ENCODE peak calls at places on chromosomes 3 and 15, in four cellular contexts. V is K562, N is HepG2, Z is GM12878. G is an unnamed sample.

GRCh38 chr3:193744822-193745684 is 152.0 kb downstream of the OPA1 start:
- DNase-seq in V (peak), N (peak), Z (no peak), G (no peak)

GRCh38 chr3:98188553-98188952 is 22.1 kb downstream of the OR5H15 start:
- DNase-seq in V (peak), N (peak), Z (peak), G (no peak)

GRCh38 chr3:12286927-12287726 is 1.7 kb upstream of the PPARG start:
- DNase-seq in V (no peak), N (no peak), Z (no peak), G (peak)

GRCh38 chr3:195070321-195070720 is 200.6 kb downstream of the XXYLT1 start:
- DNase-seq in V (no peak), N (no peak), Z (no peak), G (no peak)

GRCh38 chr3:169676925-169677537 is 13.5 kb upstream of the MECOM start:
- DNase-seq in V (no peak), N (no peak), Z (no peak), G (no peak)

GRCh38 chr3:97864-98263 is 98.7 kb upstream of the CHL1 start:
- DNase-seq in V (no peak), N (no peak), Z (no peak), G (no peak)

GRCh38 chr3:57169872-57170623 is 4.9 kb upstream of the IL17RD start:
- DNase-seq in V (peak), N (peak), Z (no peak), G (peak)

GRCh38 chr3:50347187-50347813 is 1.8 kb upstream of the ZMYND10 start:
- DNase-seq in V (peak), N (peak), Z (no peak), G (peak)

GRCh38 chr15:42207674-42208579 is at the start of gene VPS39:
- DNase-seq in V (peak), N (peak), Z (peak), G (peak)

DNA sequence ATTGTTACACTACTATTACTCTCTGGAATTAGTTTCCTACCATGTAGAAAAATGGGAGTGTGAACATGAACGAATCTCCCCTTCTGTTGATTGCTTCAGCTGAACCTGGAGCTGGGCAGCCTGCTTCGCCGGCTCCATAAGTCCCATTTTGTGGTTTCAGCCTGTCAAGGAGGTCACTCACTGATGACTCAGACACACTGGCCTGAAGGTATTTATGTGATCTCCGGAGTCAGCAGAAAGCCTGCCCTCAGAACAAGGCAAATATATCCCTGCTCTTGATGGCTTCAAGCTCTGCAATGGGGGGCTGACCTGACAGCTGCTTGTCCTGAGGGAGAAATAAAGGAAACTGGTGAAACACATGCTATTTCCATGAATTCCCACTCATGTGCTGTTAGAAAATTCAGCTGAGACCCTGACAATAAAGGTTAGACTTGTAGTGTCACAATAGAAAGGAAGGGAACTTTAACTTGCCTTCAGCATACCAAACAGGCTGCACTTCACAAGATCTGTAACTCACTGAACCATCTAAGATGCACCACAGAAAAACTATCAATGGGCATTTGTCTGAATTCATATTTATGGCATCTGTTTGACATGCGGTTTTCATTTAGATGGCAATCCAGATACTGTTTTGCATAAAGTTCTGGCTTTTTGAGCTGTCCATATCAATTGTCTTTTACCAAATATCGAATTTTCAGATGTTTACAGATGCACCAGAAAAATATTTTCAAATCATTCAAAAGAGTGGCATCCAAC is 282.0 kb upstream of the VEPH1 start:
- DNase-seq in V (peak), N (peak), Z (no peak), G (no peak)
- TF ChIP-seq TCF7 in V (no peak), N (no peak), Z (no peak), G (no peak)

GRCh38 chr15:40053234-40054055 is 14.5 kb upstream of the SRP14 start:
- DNase-seq in V (no peak), N (no peak), Z (no peak), G (no peak)

GRCh38 chr15:40054056-40054745 is 15.2 kb upstream of the SRP14 start:
- DNase-seq in V (no peak), N (no peak), Z (no peak), G (no peak)

GRCh38 chr15:40058476-40059140 is 19.6 kb upstream of the SRP14 start:
- DNase-seq in V (no peak), N (no peak), Z (no peak), G (no peak)

GRCh38 chr15:40054746-40055575 is 16.0 kb upstream of the SRP14 start:
- DNase-seq in V (no peak), N (no peak), Z (no peak), G (no peak)

GRCh38 chr15:40055576-40056293 is 16.8 kb upstream of the SRP14 start:
- DNase-seq in V (no peak), N (no peak), Z (no peak), G (no peak)
- TF ChIP-seq USF2 in V (no peak), N (no peak), Z (no peak), G (no peak)

GRCh38 chr3:115351193-115351592 is 204.1 kb upstream of the ZBTB20 start:
- DNase-seq in V (no peak), N (no peak), Z (no peak), G (no peak)
- TF ChIP-seq TCF7 in V (no peak), N (no peak), Z (no peak), G (no peak)

GRCh38 chr15:39059886-39060285 is 495.3 kb upstream of the RASGRP1 start:
- DNase-seq in V (no peak), N (no peak), Z (no peak), G (no peak)
- TF ChIP-seq USF2 in V (no peak), N (no peak), Z (no peak), G (no peak)

GRCh38 chr15:51226813-51227212 is 111.6 kb downstream of the CYP19A1 start:
- DNase-seq in V (no peak), N (no peak), Z (no peak), G (no peak)

GRCh38 chr15:51224428-51224827 is 114.0 kb downstream of the CYP19A1 start:
- DNase-seq in V (no peak), N (no peak), Z (no peak), G (no peak)

GRCh38 chr15:51218249-51218648 is 120.1 kb downstream of the CYP19A1 start:
- DNase-seq in V (no peak), N (no peak), Z (no peak), G (no peak)

GRCh38 chr15:51227967-51228783 is 110.2 kb downstream of the CYP19A1 start:
- DNase-seq in V (peak), N (peak), Z (peak), G (no peak)

GRCh38 chr15:51223771-51224229 is 114.6 kb downstream of the CYP19A1 start:
- DNase-seq in V (peak), N (no peak), Z (no peak), G (no peak)
- TF ChIP-seq TCF7 in V (no peak), N (no peak), Z (no peak), G (no peak)

GRCh38 chr3:102163039-102163817 is 271.6 kb upstream of the ZPLD1 start:
- DNase-seq in V (no peak), N (no peak), Z (no peak), G (no peak)
- TF ChIP-seq USF2 in V (no peak), N (no peak), Z (no peak), G (no peak)

GRCh38 chr3:109278141-109278540 is 38.2 kb downstream of the DPPA2 start:
- DNase-seq in V (no peak), N (no peak), Z (no peak), G (no peak)

GRCh38 chr3:109278546-109278945 is 37.8 kb downstream of the DPPA2 start:
- DNase-seq in V (no peak), N (no peak), Z (no peak), G (no peak)

GRCh38 chr3:109270779-109271178 is 45.5 kb downstream of the DPPA2 start:
- DNase-seq in V (no peak), N (no peak), Z (no peak), G (no peak)

DNA sequence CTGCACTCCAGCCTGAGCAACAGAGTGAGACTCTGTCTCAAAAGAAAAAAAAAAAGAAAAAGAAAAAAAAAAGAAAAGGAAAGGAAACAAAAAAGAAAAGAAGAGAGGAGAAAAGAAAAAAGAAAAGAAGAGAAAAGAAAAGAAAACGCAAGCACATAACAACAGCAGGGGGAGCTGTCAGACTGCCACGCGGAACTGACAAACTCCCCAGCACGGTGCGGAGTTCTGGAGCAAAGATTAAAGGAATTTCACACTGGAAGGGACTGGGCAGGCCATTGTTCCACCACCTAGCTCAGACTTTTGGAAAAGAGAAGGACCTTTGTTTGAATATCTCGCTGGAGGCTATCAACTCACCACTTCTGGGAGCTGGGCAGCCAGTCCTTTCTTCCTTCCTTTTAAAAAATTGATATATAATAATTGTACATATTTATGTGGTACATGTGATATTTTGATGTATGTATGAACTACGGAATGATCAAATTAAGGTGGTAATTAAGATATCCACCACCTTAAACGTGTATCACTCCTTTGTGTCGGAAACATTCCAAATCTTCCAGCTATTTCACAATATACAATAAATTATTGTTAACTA is 40.5 kb downstream of the DPPA2 start:
- DNase-seq in V (peak), N (peak), Z (no peak), G (peak)
- TF ChIP-seq TCF7 in V (no peak), N (no peak), Z (no peak), G (no peak)

GRCh38 chr15:98596131-98596530 is 52.2 kb upstream of the IGF1R start:
- DNase-seq in V (no peak), N (no peak), Z (no peak), G (no peak)

GRCh38 chr15:98596885-98597343 is 51.4 kb upstream of the IGF1R start:
- DNase-seq in V (no peak), N (no peak), Z (no peak), G (no peak)

GRCh38 chr15:98597666-98598065 is 50.7 kb upstream of the IGF1R start:
- DNase-seq in V (no peak), N (no peak), Z (no peak), G (no peak)

GRCh38 chr15:98604983-98605382 is 43.4 kb upstream of the IGF1R start:
- DNase-seq in V (no peak), N (peak), Z (no peak), G (no peak)

DNA sequence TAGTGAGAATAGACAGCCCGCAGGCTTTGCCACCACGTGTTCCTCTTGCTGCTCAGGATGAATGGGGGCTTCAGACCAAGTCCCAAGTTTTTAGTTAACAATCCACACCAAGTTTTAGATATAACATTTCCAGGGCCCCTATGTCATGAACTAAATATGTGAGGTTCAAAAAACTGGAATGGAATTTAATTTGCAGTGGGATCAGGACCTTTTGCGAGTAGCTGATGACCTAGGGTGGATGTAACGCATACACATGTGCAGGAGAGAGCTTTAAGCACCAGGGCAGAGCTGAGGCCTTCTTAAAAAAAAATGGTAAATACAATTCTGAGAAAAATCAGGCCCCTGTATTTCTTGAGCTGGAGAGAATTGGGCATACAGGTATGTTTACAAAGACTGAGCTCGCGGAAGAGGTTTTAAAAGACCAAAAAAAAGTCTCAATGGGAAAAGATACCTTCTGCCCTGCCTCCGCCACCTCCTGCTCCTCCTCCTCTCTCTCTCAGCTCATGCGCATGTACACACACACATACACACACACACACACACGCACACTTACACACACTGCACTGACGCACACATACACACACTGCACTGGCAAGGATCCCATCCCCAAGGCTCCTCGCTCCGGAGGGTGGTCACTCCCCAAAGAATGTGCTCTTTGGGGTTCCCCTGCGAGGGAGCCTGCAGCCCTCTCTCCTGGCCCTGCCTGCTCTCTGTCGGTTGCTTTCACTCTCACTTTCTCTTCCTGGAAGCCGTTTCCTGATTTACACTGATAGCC is 48.2 kb upstream of the IGF1R start:
- DNase-seq in V (no peak), N (no peak), Z (peak), G (peak)
- TF ChIP-seq USF2 in V (no peak), N (no peak), Z (no peak), G (no peak)

GRCh38 chr3:104584702-104585101 is 782.0 kb upstream of the ALCAM start:
- DNase-seq in V (no peak), N (no peak), Z (no peak), G (no peak)

GRCh38 chr3:104582092-104582491 is 784.6 kb upstream of the ALCAM start:
- DNase-seq in V (no peak), N (no peak), Z (no peak), G (no peak)

GRCh38 chr3:104588442-104588841 is 778.3 kb upstream of the ALCAM start:
- DNase-seq in V (no peak), N (no peak), Z (no peak), G (no peak)

GRCh38 chr3:104586344-104586743 is 780.4 kb upstream of the ALCAM start:
- DNase-seq in V (no peak), N (no peak), Z (no peak), G (no peak)
- TF ChIP-seq TCF7 in V (no peak), N (no peak), Z (no peak), G (no peak)

G was measured in WTC11.